ENCODE peak calls at places on chromosomes 1 and 21, in five cellular contexts. Y, D, V, N and X are unnamed samples.
A peak's percentile ranks its signal among the peaks of the same experiment; 100 is the strongest.

GRCh38 chr1:161300478-161300877 is 9.3 kb downstream of the MPZ start:
- DNase-seq in Y (no peak), D (no peak), V (no peak), N (no peak), X (no peak)

GRCh38 chr1:236214761-236215160 is 67.0 kb downstream of the ERO1B start:
- DNase-seq in Y (no peak), D (no peak), V (no peak), N (no peak), X (no peak)

GRCh38 chr1:93827128-93827527 is 51.9 kb downstream of the DNTTIP2 start:
- DNase-seq in Y (no peak), D (no peak), V (no peak), N (no peak), X (no peak)

GRCh38 chr1:168709896-168710305 is 19.1 kb downstream of the DPT start:
- DNase-seq in Y (no peak), D (peak; percentile 53), V (no peak), N (peak; percentile 60), X (no peak)

GRCh38 chr1:45569962-45570581 is 13.8 kb upstream of the NASP start:
- DNase-seq in Y (peak; percentile 78), D (peak; percentile 87), V (peak; percentile 79), N (peak; percentile 68), X (peak; percentile 75)

GRCh38 chr1:18926315-18927081 is 24.1 kb upstream of the ALDH4A1 start:
- DNase-seq in Y (peak; percentile 78), D (peak; percentile 96), V (no peak), N (peak; percentile 90), X (no peak)

GRCh38 chr1:170592591-170593111 is 60.7 kb downstream of the GORAB start:
- DNase-seq in Y (no peak), D (no peak), V (no peak), N (no peak), X (no peak)

GRCh38 chr1:167842872-167843271 is 71.1 kb downstream of the ADCY10 start:
- DNase-seq in Y (no peak), D (no peak), V (no peak), N (no peak), X (no peak)

GRCh38 chr1:41482001-41482765 is 2.3 kb downstream of the EDN2 start:
- DNase-seq in Y (peak; percentile 70), D (peak; percentile 34), V (no peak), N (no peak), X (no peak)

GRCh38 chr1:182754915-182755314 is 34.7 kb upstream of the NPL start:
- DNase-seq in Y (no peak), D (no peak), V (no peak), N (no peak), X (no peak)

GRCh38 chr1:162117039-162117816 is 47.7 kb downstream of the NOS1AP start:
- DNase-seq in Y (no peak), D (no peak), V (no peak), N (no peak), X (no peak)

GRCh38 chr1:181141431-181141910 is 53.0 kb downstream of the IER5 start:
- DNase-seq in Y (no peak), D (peak; percentile 78), V (no peak), N (peak; percentile 66), X (no peak)

DNA sequence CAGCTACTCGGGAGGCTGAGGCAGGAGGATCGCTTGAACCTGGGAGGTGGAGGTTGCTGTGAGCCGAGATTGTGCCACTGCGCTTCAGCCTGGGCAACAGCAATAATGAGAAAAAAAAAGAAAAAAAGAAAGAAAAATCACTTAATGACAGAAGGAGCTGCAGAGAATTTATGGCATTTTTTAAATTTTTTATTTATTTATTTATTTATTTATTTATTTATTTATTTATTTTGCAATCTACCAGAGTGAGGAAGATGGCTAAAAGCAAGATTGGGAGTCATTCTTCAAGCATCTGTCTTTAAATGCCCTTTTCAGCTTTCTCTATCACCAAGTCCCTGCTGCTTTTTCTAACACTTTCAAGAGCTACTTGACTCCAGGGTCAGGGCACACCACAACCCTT is 91.7 kb downstream of the WDR4 start:
- DNase-seq in Y (no peak), D (no peak), V (no peak), N (no peak), X (no peak)
- TF ChIP-seq CTCF in Y (no peak), D (no peak), V (no peak), N (no peak), X (no peak)

GRCh38 chr1:195790514-195791168 is 817.6 kb downstream of the KCNT2 start:
- DNase-seq in Y (no peak), D (no peak), V (no peak), N (no peak), X (no peak)

GRCh38 chr1:195794225-195794624 is 814.0 kb downstream of the KCNT2 start:
- DNase-seq in Y (no peak), D (no peak), V (no peak), N (no peak), X (no peak)

GRCh38 chr1:195785830-195786229 is 822.4 kb downstream of the KCNT2 start:
- DNase-seq in Y (no peak), D (no peak), V (no peak), N (no peak), X (no peak)

GRCh38 chr1:195791796-195792195 is 816.4 kb downstream of the KCNT2 start:
- DNase-seq in Y (no peak), D (no peak), V (no peak), N (no peak), X (no peak)
- TF ChIP-seq CTCF in Y (no peak), D (no peak), V (no peak), N (no peak), X (no peak)

GRCh38 chr1:106360252-106360651 is 696.2 kb upstream of the PRMT6 start:
- DNase-seq in Y (no peak), D (no peak), V (no peak), N (no peak), X (no peak)
- TF ChIP-seq CTCF in Y (no peak), D (peak; percentile 10), V (no peak), N (no peak), X (peak; percentile 69)

GRCh38 chr1:56838726-56839125 is 15.9 kb upstream of the C8A start:
- DNase-seq in Y (no peak), D (peak; percentile 36), V (no peak), N (peak; percentile 55), X (no peak)
- TF ChIP-seq CTCF in Y (no peak), D (no peak), V (no peak), N (no peak), X (no peak)

GRCh38 chr1:15739745-15740144 is 2.6 kb upstream of the TMEM82 start:
- DNase-seq in Y (peak; percentile 49), D (no peak), V (peak; percentile 45), N (no peak), X (no peak)
- TF ChIP-seq CTCF in Y (no peak), D (peak; percentile 17), V (no peak), N (peak; percentile 44), X (no peak)

DNA sequence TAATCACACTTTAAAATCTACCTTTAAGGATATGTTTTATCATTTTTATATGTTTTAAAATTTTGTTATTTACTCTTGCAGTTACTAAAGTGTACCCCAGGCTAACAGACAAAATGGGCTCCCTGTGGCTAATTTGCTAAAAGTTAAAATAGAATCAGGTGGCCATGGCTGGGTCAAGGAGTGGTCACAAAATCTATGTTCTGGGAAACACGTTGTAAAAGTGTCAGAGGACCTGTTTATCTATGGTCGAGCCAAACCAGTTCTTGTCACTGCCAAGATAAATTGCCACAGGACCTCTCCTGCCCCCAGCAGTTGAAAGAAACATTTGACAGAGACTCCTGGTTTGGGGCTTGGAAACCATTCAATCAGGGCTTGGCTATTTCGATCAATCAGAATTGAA is 21.2 kb upstream of the TTLL7 start:
- DNase-seq in Y (no peak), D (no peak), V (no peak), N (no peak), X (no peak)
- TF ChIP-seq CTCF in Y (no peak), D (no peak), V (no peak), N (no peak), X (no peak)

GRCh38 chr1:10691740-10692125 is 104.7 kb downstream of the CASZ1 start:
- DNase-seq in Y (no peak), D (no peak), V (no peak), N (no peak), X (no peak)

GRCh38 chr1:10691075-10691739 is 105.2 kb downstream of the CASZ1 start:
- DNase-seq in Y (no peak), D (no peak), V (no peak), N (no peak), X (no peak)

GRCh38 chr1:10688409-10688786 is 108.0 kb downstream of the CASZ1 start:
- DNase-seq in Y (no peak), D (no peak), V (no peak), N (no peak), X (no peak)

GRCh38 chr1:10692401-10693021 is 103.9 kb downstream of the CASZ1 start:
- DNase-seq in Y (no peak), D (no peak), V (no peak), N (no peak), X (no peak)

GRCh38 chr1:10690484-10690883 is 106.0 kb downstream of the CASZ1 start:
- DNase-seq in Y (no peak), D (no peak), V (no peak), N (no peak), X (no peak)
- TF ChIP-seq CTCF in Y (no peak), D (no peak), V (no peak), N (no peak), X (no peak)

GRCh38 chr1:1343811-1344421 is 5.3 kb downstream of the DVL1 start:
- DNase-seq in Y (peak; percentile 92), D (no peak), V (no peak), N (no peak), X (no peak)

GRCh38 chr1:1346501-1346890 is 2.7 kb downstream of the DVL1 start:
- DNase-seq in Y (no peak), D (no peak), V (no peak), N (no peak), X (no peak)

GRCh38 chr1:1344672-1345361 is 4.4 kb downstream of the DVL1 start:
- DNase-seq in Y (peak; percentile 86), D (peak; percentile 48), V (peak; percentile 52), N (peak; percentile 64), X (peak; percentile 64)

GRCh38 chr1:1345860-1346500 is 3.2 kb downstream of the DVL1 start:
- DNase-seq in Y (no peak), D (no peak), V (no peak), N (no peak), X (no peak)

DNA sequence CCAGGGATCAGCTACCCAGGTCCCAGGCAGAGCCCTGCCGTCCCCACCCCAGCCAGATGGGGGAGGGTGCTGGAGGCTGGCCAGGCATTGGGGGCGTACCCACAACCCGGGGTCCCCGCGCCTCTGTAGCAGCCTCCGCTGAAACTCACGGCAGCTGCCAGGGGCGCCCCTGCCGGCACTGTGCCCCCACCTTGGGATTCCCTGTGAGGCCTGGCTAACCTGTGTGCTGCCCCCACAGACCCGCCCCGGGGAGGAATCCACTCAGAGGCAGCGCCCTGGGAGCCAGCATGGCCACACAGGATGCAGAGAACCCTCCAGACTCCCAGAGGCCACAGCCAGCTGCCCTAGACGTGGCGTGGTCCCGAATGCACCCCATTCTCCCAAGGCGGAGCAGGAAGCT is 3.8 kb downstream of the DVL1 start:
- DNase-seq in Y (no peak), D (no peak), V (no peak), N (no peak), X (no peak)
- TF ChIP-seq CTCF in Y (no peak), D (no peak), V (no peak), N (no peak), X (no peak)

DNA sequence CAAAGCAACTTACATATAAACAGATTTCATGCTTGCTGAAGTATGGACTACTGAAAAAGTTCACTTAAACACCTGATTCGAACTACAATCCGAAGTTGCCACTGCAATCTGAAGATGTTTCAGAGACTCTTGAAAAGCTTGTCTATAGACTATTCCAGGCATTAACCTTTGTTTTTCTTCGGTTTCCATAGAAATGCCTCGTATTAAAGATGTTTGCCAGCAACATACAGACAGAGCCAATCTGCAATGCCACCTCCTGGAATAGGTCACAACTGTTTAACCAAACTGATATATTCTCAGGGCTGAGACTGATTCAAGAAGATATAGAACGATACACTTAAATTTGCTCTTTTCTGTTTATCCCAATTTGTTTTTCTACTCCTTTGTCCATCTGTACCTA is 28.9 kb upstream of the DMRTB1 start:
- DNase-seq in Y (no peak), D (no peak), V (no peak), N (no peak), X (no peak)
- TF ChIP-seq CTCF in Y (no peak), D (no peak), V (no peak), N (no peak), X (no peak)